ENCODE peak calls at places on chromosomes 7 and 10, in six cellular contexts. One of them, this sample, is unnamed.

GRCh38 chr10:72259491-72260214 is 14.1 kb upstream of the DDIT4 start:
- DNase-seq in T-helper 9 cell: no peak
- DNase-seq in OCI-LY7: peak; percentile 40
- DNase-seq in iPS DF 19.7: no peak
- DNase-seq in stimulated activated CD8-positive, alpha-beta memory T cell treated with anti-CD3 and anti-CD28 coated beads, Interleukin-7, amount 100 ng/mL, for 1 hour: no peak
- DNase-seq in Ammon's horn: peak; percentile 43
- DNase-seq in this sample: peak; percentile 36

GRCh38 chr10:95792874-95793285 is 36.9 kb downstream of the ENTPD1 start:
- DNase-seq in iPS DF 19.7: no peak
- DNase-seq in Ammon's horn: peak; percentile 52
- DNase-seq in T-helper 9 cell: no peak
- DNase-seq in stimulated activated CD8-positive, alpha-beta memory T cell treated with anti-CD3 and anti-CD28 coated beads, Interleukin-7, amount 100 ng/mL, for 1 hour: no peak
- DNase-seq in OCI-LY7: no peak
- DNase-seq in this sample: no peak

GRCh38 chr10:122019414-122019975 is 30.5 kb downstream of the TACC2 start:
- DNase-seq in iPS DF 19.7: no peak
- DNase-seq in OCI-LY7: no peak
- DNase-seq in stimulated activated CD8-positive, alpha-beta memory T cell treated with anti-CD3 and anti-CD28 coated beads, Interleukin-7, amount 100 ng/mL, for 1 hour: no peak
- DNase-seq in T-helper 9 cell: no peak
- DNase-seq in Ammon's horn: no peak
- DNase-seq in this sample: no peak

GRCh38 chr7:47508389-47509380 is 73.2 kb downstream of the TNS3 start:
- DNase-seq in iPS DF 19.7: no peak
- DNase-seq in stimulated activated CD8-positive, alpha-beta memory T cell treated with anti-CD3 and anti-CD28 coated beads, Interleukin-7, amount 100 ng/mL, for 1 hour: no peak
- DNase-seq in T-helper 9 cell: no peak
- DNase-seq in Ammon's horn: no peak
- DNase-seq in OCI-LY7: no peak
- DNase-seq in this sample: no peak

GRCh38 chr10:124650820-124651401 is 93.3 kb downstream of the FAM53B start:
- DNase-seq in iPS DF 19.7: no peak
- DNase-seq in stimulated activated CD8-positive, alpha-beta memory T cell treated with anti-CD3 and anti-CD28 coated beads, Interleukin-7, amount 100 ng/mL, for 1 hour: peak; percentile 55
- DNase-seq in T-helper 9 cell: peak; percentile 56
- DNase-seq in Ammon's horn: no peak
- DNase-seq in OCI-LY7: no peak
- DNase-seq in this sample: no peak

GRCh38 chr10:32951111-32951510 is 6.9 kb downstream of the ITGB1 start:
- DNase-seq in OCI-LY7: no peak
- DNase-seq in iPS DF 19.7: no peak
- DNase-seq in T-helper 9 cell: no peak
- DNase-seq in Ammon's horn: no peak
- DNase-seq in stimulated activated CD8-positive, alpha-beta memory T cell treated with anti-CD3 and anti-CD28 coated beads, Interleukin-7, amount 100 ng/mL, for 1 hour: no peak
- DNase-seq in this sample: no peak

GRCh38 chr10:47380341-47381215 is 3.5 kb downstream of the ZNF488 start:
- DNase-seq in iPS DF 19.7: no peak
- DNase-seq in T-helper 9 cell: no peak
- DNase-seq in Ammon's horn: no peak
- DNase-seq in OCI-LY7: no peak
- DNase-seq in stimulated activated CD8-positive, alpha-beta memory T cell treated with anti-CD3 and anti-CD28 coated beads, Interleukin-7, amount 100 ng/mL, for 1 hour: no peak
- DNase-seq in this sample: no peak

GRCh38 chr7:73669858-73670385 is 2.3 kb downstream of the VPS37D start:
- DNase-seq in iPS DF 19.7: no peak
- DNase-seq in stimulated activated CD8-positive, alpha-beta memory T cell treated with anti-CD3 and anti-CD28 coated beads, Interleukin-7, amount 100 ng/mL, for 1 hour: no peak
- DNase-seq in T-helper 9 cell: no peak
- DNase-seq in Ammon's horn: no peak
- DNase-seq in OCI-LY7: no peak
- DNase-seq in this sample: no peak

GRCh38 chr10:98433881-98434732 is 12.6 kb downstream of the HPS1 start:
- DNase-seq in stimulated activated CD8-positive, alpha-beta memory T cell treated with anti-CD3 and anti-CD28 coated beads, Interleukin-7, amount 100 ng/mL, for 1 hour: no peak
- DNase-seq in T-helper 9 cell: no peak
- DNase-seq in Ammon's horn: no peak
- DNase-seq in OCI-LY7: no peak
- DNase-seq in iPS DF 19.7: no peak
- DNase-seq in this sample: no peak

GRCh38 chr7:4162845-4163564 is 519.1 kb upstream of the FOXK1 start:
- DNase-seq in OCI-LY7: no peak
- DNase-seq in Ammon's horn: no peak
- DNase-seq in stimulated activated CD8-positive, alpha-beta memory T cell treated with anti-CD3 and anti-CD28 coated beads, Interleukin-7, amount 100 ng/mL, for 1 hour: no peak
- DNase-seq in T-helper 9 cell: no peak
- DNase-seq in iPS DF 19.7: no peak
- DNase-seq in this sample: no peak

This sample was measured in cerebellum.